ENCODE peak calls at places on chromosomes 2 and 18, in seven cellular contexts. One of them, this sample, is unnamed.

GRCh38 chr18:9025104-9025838 is 77.2 kb upstream of the NDUFV2 start:
- DNase-seq in left ventricle myocardium superior: no peak
- DNase-seq in ELR: peak
- DNase-seq in activated effector memory CD4-positive, alpha-beta T cell treated with anti-CD3 and anti-CD28 coated beads, Interleukin-2, amount 50 U/mL, for 16 hours: no peak
- DNase-seq in GM23248: peak
- DNase-seq in NCI-H1930: no peak
- DNase-seq in activated CD8-positive, alpha-beta memory T cell treated with anti-CD3 and anti-CD28 coated beads, Interleukin-2, amount 50 U/mL, for 48 hours: no peak
- DNase-seq in this sample: peak

GRCh38 chr18:51350081-51350480 is 152.6 kb upstream of the MEX3C start:
- DNase-seq in left ventricle myocardium superior: no peak
- DNase-seq in ELR: no peak
- DNase-seq in activated effector memory CD4-positive, alpha-beta T cell treated with anti-CD3 and anti-CD28 coated beads, Interleukin-2, amount 50 U/mL, for 16 hours: no peak
- DNase-seq in GM23248: no peak
- DNase-seq in NCI-H1930: no peak
- DNase-seq in activated CD8-positive, alpha-beta memory T cell treated with anti-CD3 and anti-CD28 coated beads, Interleukin-2, amount 50 U/mL, for 48 hours: no peak
- DNase-seq in this sample: no peak

GRCh38 chr18:23627325-23627724 is 35.4 kb downstream of the ANKRD29 start:
- DNase-seq in left ventricle myocardium superior: no peak
- DNase-seq in ELR: peak
- DNase-seq in activated effector memory CD4-positive, alpha-beta T cell treated with anti-CD3 and anti-CD28 coated beads, Interleukin-2, amount 50 U/mL, for 16 hours: no peak
- DNase-seq in GM23248: peak
- DNase-seq in NCI-H1930: no peak
- DNase-seq in activated CD8-positive, alpha-beta memory T cell treated with anti-CD3 and anti-CD28 coated beads, Interleukin-2, amount 50 U/mL, for 48 hours: no peak
- DNase-seq in this sample: peak

GRCh38 chr18:58117685-58118403 is 73.8 kb downstream of the NEDD4L start:
- DNase-seq in left ventricle myocardium superior: no peak
- DNase-seq in ELR: peak
- DNase-seq in activated effector memory CD4-positive, alpha-beta T cell treated with anti-CD3 and anti-CD28 coated beads, Interleukin-2, amount 50 U/mL, for 16 hours: no peak
- DNase-seq in GM23248: peak
- DNase-seq in NCI-H1930: no peak
- DNase-seq in activated CD8-positive, alpha-beta memory T cell treated with anti-CD3 and anti-CD28 coated beads, Interleukin-2, amount 50 U/mL, for 48 hours: no peak
- DNase-seq in this sample: peak

GRCh38 chr2:188485496-188485895 is 193.8 kb downstream of the GULP1 start:
- DNase-seq in left ventricle myocardium superior: no peak
- DNase-seq in ELR: peak
- DNase-seq in activated effector memory CD4-positive, alpha-beta T cell treated with anti-CD3 and anti-CD28 coated beads, Interleukin-2, amount 50 U/mL, for 16 hours: no peak
- DNase-seq in GM23248: peak
- DNase-seq in NCI-H1930: no peak
- DNase-seq in activated CD8-positive, alpha-beta memory T cell treated with anti-CD3 and anti-CD28 coated beads, Interleukin-2, amount 50 U/mL, for 48 hours: no peak
- DNase-seq in this sample: no peak

GRCh38 chr2:237731663-237732062 is 66.9 kb upstream of the RBM44 start:
- DNase-seq in left ventricle myocardium superior: no peak
- DNase-seq in ELR: peak
- DNase-seq in activated effector memory CD4-positive, alpha-beta T cell treated with anti-CD3 and anti-CD28 coated beads, Interleukin-2, amount 50 U/mL, for 16 hours: peak
- DNase-seq in GM23248: peak
- DNase-seq in NCI-H1930: no peak
- DNase-seq in activated CD8-positive, alpha-beta memory T cell treated with anti-CD3 and anti-CD28 coated beads, Interleukin-2, amount 50 U/mL, for 48 hours: peak
- DNase-seq in this sample: peak

GRCh38 chr2:170820647-170821630 is 4.3 kb downstream of the GAD1 start:
- DNase-seq in left ventricle myocardium superior: no peak
- DNase-seq in ELR: no peak
- DNase-seq in activated effector memory CD4-positive, alpha-beta T cell treated with anti-CD3 and anti-CD28 coated beads, Interleukin-2, amount 50 U/mL, for 16 hours: peak
- DNase-seq in GM23248: no peak
- DNase-seq in NCI-H1930: no peak
- DNase-seq in activated CD8-positive, alpha-beta memory T cell treated with anti-CD3 and anti-CD28 coated beads, Interleukin-2, amount 50 U/mL, for 48 hours: no peak
- DNase-seq in this sample: no peak

GRCh38 chr2:234887277-234887676 is 64.5 kb upstream of the SH3BP4 start:
- DNase-seq in left ventricle myocardium superior: no peak
- DNase-seq in ELR: no peak
- DNase-seq in activated effector memory CD4-positive, alpha-beta T cell treated with anti-CD3 and anti-CD28 coated beads, Interleukin-2, amount 50 U/mL, for 16 hours: no peak
- DNase-seq in GM23248: no peak
- DNase-seq in NCI-H1930: no peak
- DNase-seq in activated CD8-positive, alpha-beta memory T cell treated with anti-CD3 and anti-CD28 coated beads, Interleukin-2, amount 50 U/mL, for 48 hours: no peak
- DNase-seq in this sample: no peak

GRCh38 chr2:88654714-88655113 is 27.4 kb upstream of the EIF2AK3 start:
- DNase-seq in left ventricle myocardium superior: no peak
- DNase-seq in ELR: peak
- DNase-seq in activated effector memory CD4-positive, alpha-beta T cell treated with anti-CD3 and anti-CD28 coated beads, Interleukin-2, amount 50 U/mL, for 16 hours: no peak
- DNase-seq in GM23248: peak
- DNase-seq in NCI-H1930: no peak
- DNase-seq in activated CD8-positive, alpha-beta memory T cell treated with anti-CD3 and anti-CD28 coated beads, Interleukin-2, amount 50 U/mL, for 48 hours: no peak
- DNase-seq in this sample: peak

GRCh38 chr2:104493698-104494097 is 360.2 kb upstream of the POU3F3 start:
- DNase-seq in left ventricle myocardium superior: no peak
- DNase-seq in ELR: no peak
- DNase-seq in activated effector memory CD4-positive, alpha-beta T cell treated with anti-CD3 and anti-CD28 coated beads, Interleukin-2, amount 50 U/mL, for 16 hours: no peak
- DNase-seq in GM23248: no peak
- DNase-seq in NCI-H1930: no peak
- DNase-seq in activated CD8-positive, alpha-beta memory T cell treated with anti-CD3 and anti-CD28 coated beads, Interleukin-2, amount 50 U/mL, for 48 hours: no peak
- DNase-seq in this sample: no peak

GRCh38 chr2:46445561-46445960 is 33.8 kb upstream of the TMEM247 start:
- DNase-seq in left ventricle myocardium superior: no peak
- DNase-seq in ELR: no peak
- DNase-seq in activated effector memory CD4-positive, alpha-beta T cell treated with anti-CD3 and anti-CD28 coated beads, Interleukin-2, amount 50 U/mL, for 16 hours: no peak
- DNase-seq in GM23248: no peak
- DNase-seq in NCI-H1930: no peak
- DNase-seq in activated CD8-positive, alpha-beta memory T cell treated with anti-CD3 and anti-CD28 coated beads, Interleukin-2, amount 50 U/mL, for 48 hours: no peak
- DNase-seq in this sample: no peak

GRCh38 chr2:205695460-205695979 is 13.2 kb downstream of the NRP2 start:
- DNase-seq in left ventricle myocardium superior: no peak
- DNase-seq in ELR: peak
- DNase-seq in activated effector memory CD4-positive, alpha-beta T cell treated with anti-CD3 and anti-CD28 coated beads, Interleukin-2, amount 50 U/mL, for 16 hours: no peak
- DNase-seq in GM23248: peak
- DNase-seq in NCI-H1930: no peak
- DNase-seq in activated CD8-positive, alpha-beta memory T cell treated with anti-CD3 and anti-CD28 coated beads, Interleukin-2, amount 50 U/mL, for 48 hours: no peak
- DNase-seq in this sample: peak

GRCh38 chr2:26521913-26522180 is 43.9 kb upstream of the OTOF start:
- DNase-seq in left ventricle myocardium superior: no peak
- DNase-seq in ELR: no peak
- DNase-seq in activated effector memory CD4-positive, alpha-beta T cell treated with anti-CD3 and anti-CD28 coated beads, Interleukin-2, amount 50 U/mL, for 16 hours: peak
- DNase-seq in GM23248: no peak
- DNase-seq in NCI-H1930: no peak
- DNase-seq in activated CD8-positive, alpha-beta memory T cell treated with anti-CD3 and anti-CD28 coated beads, Interleukin-2, amount 50 U/mL, for 48 hours: no peak
- DNase-seq in this sample: no peak

GRCh38 chr2:103161456-103162289 is 399.8 kb downstream of the TMEM182 start:
- DNase-seq in left ventricle myocardium superior: no peak
- DNase-seq in ELR: peak
- DNase-seq in activated effector memory CD4-positive, alpha-beta T cell treated with anti-CD3 and anti-CD28 coated beads, Interleukin-2, amount 50 U/mL, for 16 hours: no peak
- DNase-seq in GM23248: peak
- DNase-seq in NCI-H1930: peak
- DNase-seq in activated CD8-positive, alpha-beta memory T cell treated with anti-CD3 and anti-CD28 coated beads, Interleukin-2, amount 50 U/mL, for 48 hours: no peak
- DNase-seq in this sample: peak

GRCh38 chr2:124983595-124983994 is 958.5 kb downstream of the CNTNAP5 start:
- DNase-seq in left ventricle myocardium superior: no peak
- DNase-seq in ELR: peak
- DNase-seq in activated effector memory CD4-positive, alpha-beta T cell treated with anti-CD3 and anti-CD28 coated beads, Interleukin-2, amount 50 U/mL, for 16 hours: no peak
- DNase-seq in GM23248: peak
- DNase-seq in NCI-H1930: no peak
- DNase-seq in activated CD8-positive, alpha-beta memory T cell treated with anti-CD3 and anti-CD28 coated beads, Interleukin-2, amount 50 U/mL, for 48 hours: no peak
- DNase-seq in this sample: peak